ENCODE peak calls at places on chromosomes 3 and 15, in five cellular contexts. One of them, this sample, is unnamed.
A peak's percentile ranks its signal among the peaks of the same experiment; 100 is the strongest.

GRCh38 chr3:150232992-150233451 is 175.1 kb upstream of the TSC22D2 start:
- DNase-seq in fibroblast of the aortic adventitia: peak; percentile 91
- DNase-seq in osteocyte: no peak
- DNase-seq in IMR-90: peak; percentile 35
- DNase-seq in activated gamma-delta T cell treated with anti-CD3 and anti-CD28 coated beads, Interleukin-2, amount 50 U/mL, for 16 hours: no peak
- DNase-seq in this sample: no peak

GRCh38 chr3:113533534-113533892 is 1.2 kb downstream of the SIDT1 start:
- DNase-seq in activated gamma-delta T cell treated with anti-CD3 and anti-CD28 coated beads, Interleukin-2, amount 50 U/mL, for 16 hours: peak; percentile 22
- DNase-seq in fibroblast of the aortic adventitia: no peak
- DNase-seq in osteocyte: no peak
- DNase-seq in IMR-90: no peak
- DNase-seq in this sample: no peak

GRCh38 chr3:10192953-10193691 is 28.4 kb downstream of the IRAK2 start:
- DNase-seq in IMR-90: peak; percentile 96
- DNase-seq in activated gamma-delta T cell treated with anti-CD3 and anti-CD28 coated beads, Interleukin-2, amount 50 U/mL, for 16 hours: no peak
- DNase-seq in osteocyte: no peak
- DNase-seq in fibroblast of the aortic adventitia: peak; percentile 75
- DNase-seq in this sample: no peak

GRCh38 chr3:129100274-129100673 is 21.3 kb downstream of the RAB43 start:
- DNase-seq in osteocyte: no peak
- DNase-seq in activated gamma-delta T cell treated with anti-CD3 and anti-CD28 coated beads, Interleukin-2, amount 50 U/mL, for 16 hours: no peak
- DNase-seq in fibroblast of the aortic adventitia: no peak
- DNase-seq in IMR-90: no peak
- DNase-seq in this sample: no peak

GRCh38 chr15:100879046-100879445 is 585 bp upstream of the ALDH1A3 start:
- DNase-seq in fibroblast of the aortic adventitia: no peak
- DNase-seq in activated gamma-delta T cell treated with anti-CD3 and anti-CD28 coated beads, Interleukin-2, amount 50 U/mL, for 16 hours: no peak
- DNase-seq in IMR-90: no peak
- DNase-seq in osteocyte: no peak
- DNase-seq in this sample: no peak

GRCh38 chr3:11588755-11589154 is 55.0 kb downstream of the VGLL4 start:
- DNase-seq in fibroblast of the aortic adventitia: no peak
- DNase-seq in IMR-90: no peak
- DNase-seq in activated gamma-delta T cell treated with anti-CD3 and anti-CD28 coated beads, Interleukin-2, amount 50 U/mL, for 16 hours: no peak
- DNase-seq in osteocyte: no peak
- DNase-seq in this sample: no peak

GRCh38 chr3:155026999-155027591 is 53.0 kb upstream of the MME start:
- DNase-seq in activated gamma-delta T cell treated with anti-CD3 and anti-CD28 coated beads, Interleukin-2, amount 50 U/mL, for 16 hours: no peak
- DNase-seq in osteocyte: no peak
- DNase-seq in IMR-90: peak; percentile 39
- DNase-seq in fibroblast of the aortic adventitia: peak; percentile 96
- DNase-seq in this sample: no peak

GRCh38 chr15:99365232-99365631 is 114.0 kb downstream of the LRRC28 start:
- DNase-seq in fibroblast of the aortic adventitia: no peak
- DNase-seq in osteocyte: no peak
- DNase-seq in IMR-90: no peak
- DNase-seq in activated gamma-delta T cell treated with anti-CD3 and anti-CD28 coated beads, Interleukin-2, amount 50 U/mL, for 16 hours: no peak
- DNase-seq in this sample: no peak

GRCh38 chr15:37137221-37137620 is 36.9 kb upstream of the MEIS2 start:
- DNase-seq in IMR-90: peak; percentile 28
- DNase-seq in osteocyte: no peak
- DNase-seq in activated gamma-delta T cell treated with anti-CD3 and anti-CD28 coated beads, Interleukin-2, amount 50 U/mL, for 16 hours: no peak
- DNase-seq in fibroblast of the aortic adventitia: peak; percentile 24
- DNase-seq in this sample: no peak

GRCh38 chr3:126464494-126464893 is 11.2 kb downstream of the ZXDC start:
- DNase-seq in osteocyte: no peak
- DNase-seq in fibroblast of the aortic adventitia: no peak
- DNase-seq in IMR-90: no peak
- DNase-seq in activated gamma-delta T cell treated with anti-CD3 and anti-CD28 coated beads, Interleukin-2, amount 50 U/mL, for 16 hours: no peak
- DNase-seq in this sample: no peak

GRCh38 chr3:11145888-11146287 is 8.4 kb upstream of the HRH1 start:
- DNase-seq in fibroblast of the aortic adventitia: peak; percentile 90
- DNase-seq in IMR-90: peak; percentile 95
- DNase-seq in activated gamma-delta T cell treated with anti-CD3 and anti-CD28 coated beads, Interleukin-2, amount 50 U/mL, for 16 hours: no peak
- DNase-seq in osteocyte: no peak
- DNase-seq in this sample: no peak

GRCh38 chr3:45560270-45561020 is 34.1 kb upstream of the LIMD1 start:
- DNase-seq in IMR-90: peak; percentile 42
- DNase-seq in activated gamma-delta T cell treated with anti-CD3 and anti-CD28 coated beads, Interleukin-2, amount 50 U/mL, for 16 hours: no peak
- DNase-seq in osteocyte: no peak
- DNase-seq in fibroblast of the aortic adventitia: peak; percentile 82
- DNase-seq in this sample: no peak

GRCh38 chr3:151766454-151766853 is 32.7 kb downstream of the AADACL2 start:
- DNase-seq in IMR-90: peak; percentile 22
- DNase-seq in osteocyte: no peak
- DNase-seq in activated gamma-delta T cell treated with anti-CD3 and anti-CD28 coated beads, Interleukin-2, amount 50 U/mL, for 16 hours: no peak
- DNase-seq in fibroblast of the aortic adventitia: peak; percentile 67
- DNase-seq in this sample: no peak

GRCh38 chr3:125245521-125245920 is 33.0 kb upstream of the SLC12A8 start:
- DNase-seq in activated gamma-delta T cell treated with anti-CD3 and anti-CD28 coated beads, Interleukin-2, amount 50 U/mL, for 16 hours: no peak
- DNase-seq in fibroblast of the aortic adventitia: no peak
- DNase-seq in osteocyte: no peak
- DNase-seq in IMR-90: peak; percentile 83
- DNase-seq in this sample: no peak

GRCh38 chr3:137062250-137062649 is 104.5 kb downstream of the IL20RB start:
- DNase-seq in osteocyte: no peak
- DNase-seq in fibroblast of the aortic adventitia: no peak
- DNase-seq in activated gamma-delta T cell treated with anti-CD3 and anti-CD28 coated beads, Interleukin-2, amount 50 U/mL, for 16 hours: no peak
- DNase-seq in IMR-90: no peak
- DNase-seq in this sample: no peak

GRCh38 chr15:34708422-34708821 is 46.4 kb downstream of the GJD2 start:
- DNase-seq in activated gamma-delta T cell treated with anti-CD3 and anti-CD28 coated beads, Interleukin-2, amount 50 U/mL, for 16 hours: no peak
- DNase-seq in IMR-90: peak; percentile 66
- DNase-seq in fibroblast of the aortic adventitia: peak; percentile 58
- DNase-seq in osteocyte: no peak
- DNase-seq in this sample: peak; percentile 15

GRCh38 chr3:46982581-46982980 is 3.1 kb downstream of the NBEAL2 start:
- DNase-seq in osteocyte: no peak
- DNase-seq in activated gamma-delta T cell treated with anti-CD3 and anti-CD28 coated beads, Interleukin-2, amount 50 U/mL, for 16 hours: no peak
- DNase-seq in IMR-90: no peak
- DNase-seq in fibroblast of the aortic adventitia: no peak
- DNase-seq in this sample: no peak

GRCh38 chr15:40787344-40787841 is 17.6 kb downstream of the C15orf62 start:
- DNase-seq in fibroblast of the aortic adventitia: peak; percentile 71
- DNase-seq in osteocyte: no peak
- DNase-seq in activated gamma-delta T cell treated with anti-CD3 and anti-CD28 coated beads, Interleukin-2, amount 50 U/mL, for 16 hours: no peak
- DNase-seq in IMR-90: peak; percentile 62
- DNase-seq in this sample: peak; percentile 93

GRCh38 chr3:118466795-118467330 is 567.8 kb downstream of the IGSF11 start:
- DNase-seq in osteocyte: no peak
- DNase-seq in activated gamma-delta T cell treated with anti-CD3 and anti-CD28 coated beads, Interleukin-2, amount 50 U/mL, for 16 hours: no peak
- DNase-seq in IMR-90: no peak
- DNase-seq in fibroblast of the aortic adventitia: no peak
- DNase-seq in this sample: no peak

GRCh38 chr15:70508561-70509281 is 254.6 kb downstream of the UACA start:
- DNase-seq in IMR-90: peak; percentile 88
- DNase-seq in osteocyte: no peak
- DNase-seq in fibroblast of the aortic adventitia: peak; percentile 89
- DNase-seq in activated gamma-delta T cell treated with anti-CD3 and anti-CD28 coated beads, Interleukin-2, amount 50 U/mL, for 16 hours: no peak
- DNase-seq in this sample: no peak

GRCh38 chr15:83323296-83323711 is 38.8 kb upstream of the BNC1 start:
- DNase-seq in activated gamma-delta T cell treated with anti-CD3 and anti-CD28 coated beads, Interleukin-2, amount 50 U/mL, for 16 hours: no peak
- DNase-seq in fibroblast of the aortic adventitia: peak; percentile 75
- DNase-seq in IMR-90: peak; percentile 98
- DNase-seq in osteocyte: no peak
- DNase-seq in this sample: no peak

GRCh38 chr15:63999177-63999576 is 47.1 kb downstream of the DAPK2 start:
- DNase-seq in osteocyte: no peak
- DNase-seq in fibroblast of the aortic adventitia: no peak
- DNase-seq in activated gamma-delta T cell treated with anti-CD3 and anti-CD28 coated beads, Interleukin-2, amount 50 U/mL, for 16 hours: no peak
- DNase-seq in IMR-90: no peak
- DNase-seq in this sample: no peak

GRCh38 chr15:54208786-54209185 is 230.5 kb downstream of the UNC13C start:
- DNase-seq in IMR-90: no peak
- DNase-seq in activated gamma-delta T cell treated with anti-CD3 and anti-CD28 coated beads, Interleukin-2, amount 50 U/mL, for 16 hours: no peak
- DNase-seq in osteocyte: no peak
- DNase-seq in fibroblast of the aortic adventitia: no peak
- DNase-seq in this sample: no peak

GRCh38 chr15:43239732-43240491 is 19.1 kb upstream of the EPB42 start:
- DNase-seq in fibroblast of the aortic adventitia: peak; percentile 13
- DNase-seq in IMR-90: no peak
- DNase-seq in osteocyte: no peak
- DNase-seq in activated gamma-delta T cell treated with anti-CD3 and anti-CD28 coated beads, Interleukin-2, amount 50 U/mL, for 16 hours: no peak
- DNase-seq in this sample: no peak

GRCh38 chr15:96171842-96172241 is 158.7 kb upstream of the NR2F2 start:
- DNase-seq in osteocyte: no peak
- DNase-seq in fibroblast of the aortic adventitia: no peak
- DNase-seq in IMR-90: peak; percentile 19
- DNase-seq in activated gamma-delta T cell treated with anti-CD3 and anti-CD28 coated beads, Interleukin-2, amount 50 U/mL, for 16 hours: no peak
- DNase-seq in this sample: no peak

GRCh38 chr3:125110016-125110875 is 54.4 kb upstream of the HEG1 start:
- DNase-seq in osteocyte: peak; percentile 59
- DNase-seq in IMR-90: peak; percentile 98
- DNase-seq in fibroblast of the aortic adventitia: peak; percentile 97
- DNase-seq in activated gamma-delta T cell treated with anti-CD3 and anti-CD28 coated beads, Interleukin-2, amount 50 U/mL, for 16 hours: no peak
- DNase-seq in this sample: no peak

GRCh38 chr3:112587336-112587735 is 25.5 kb downstream of the SLC35A5 start:
- DNase-seq in IMR-90: no peak
- DNase-seq in activated gamma-delta T cell treated with anti-CD3 and anti-CD28 coated beads, Interleukin-2, amount 50 U/mL, for 16 hours: no peak
- DNase-seq in fibroblast of the aortic adventitia: no peak
- DNase-seq in osteocyte: no peak
- DNase-seq in this sample: no peak

GRCh38 chr3:53269888-53270880 is 14.4 kb upstream of the TKT start:
- DNase-seq in activated gamma-delta T cell treated with anti-CD3 and anti-CD28 coated beads, Interleukin-2, amount 50 U/mL, for 16 hours: no peak
- DNase-seq in fibroblast of the aortic adventitia: peak; percentile 100
- DNase-seq in IMR-90: peak; percentile 98
- DNase-seq in osteocyte: peak; percentile 95
- DNase-seq in this sample: peak; percentile 19

GRCh38 chr3:133540896-133541674 is 32.4 kb upstream of the CDV3 start:
- DNase-seq in IMR-90: peak; percentile 76
- DNase-seq in osteocyte: no peak
- DNase-seq in activated gamma-delta T cell treated with anti-CD3 and anti-CD28 coated beads, Interleukin-2, amount 50 U/mL, for 16 hours: no peak
- DNase-seq in fibroblast of the aortic adventitia: peak; percentile 56
- DNase-seq in this sample: no peak

GRCh38 chr15:71125831-71126453 is 10.7 kb downstream of the THSD4 start:
- DNase-seq in fibroblast of the aortic adventitia: peak; percentile 42
- DNase-seq in IMR-90: peak; percentile 29
- DNase-seq in activated gamma-delta T cell treated with anti-CD3 and anti-CD28 coated beads, Interleukin-2, amount 50 U/mL, for 16 hours: no peak
- DNase-seq in osteocyte: no peak
- DNase-seq in this sample: no peak

GRCh38 chr3:11136871-11137626 is 17.2 kb upstream of the HRH1 start:
- DNase-seq in activated gamma-delta T cell treated with anti-CD3 and anti-CD28 coated beads, Interleukin-2, amount 50 U/mL, for 16 hours: no peak
- DNase-seq in osteocyte: no peak
- DNase-seq in fibroblast of the aortic adventitia: peak; percentile 100
- DNase-seq in IMR-90: peak; percentile 100
- DNase-seq in this sample: no peak

GRCh38 chr3:71066849-71067261 is 516.7 kb downstream of the FOXP1 start:
- DNase-seq in IMR-90: peak; percentile 65
- DNase-seq in osteocyte: no peak
- DNase-seq in fibroblast of the aortic adventitia: peak; percentile 71
- DNase-seq in activated gamma-delta T cell treated with anti-CD3 and anti-CD28 coated beads, Interleukin-2, amount 50 U/mL, for 16 hours: peak; percentile 38
- DNase-seq in this sample: peak; percentile 29

GRCh38 chr3:81749285-81749684 is 12.2 kb downstream of the GBE1 start:
- DNase-seq in activated gamma-delta T cell treated with anti-CD3 and anti-CD28 coated beads, Interleukin-2, amount 50 U/mL, for 16 hours: no peak
- DNase-seq in osteocyte: no peak
- DNase-seq in IMR-90: peak; percentile 36
- DNase-seq in fibroblast of the aortic adventitia: peak; percentile 44
- DNase-seq in this sample: no peak

GRCh38 chr3:149555941-149556340 is 81.4 kb downstream of the TM4SF4 start:
- DNase-seq in activated gamma-delta T cell treated with anti-CD3 and anti-CD28 coated beads, Interleukin-2, amount 50 U/mL, for 16 hours: no peak
- DNase-seq in fibroblast of the aortic adventitia: peak; percentile 84
- DNase-seq in osteocyte: no peak
- DNase-seq in IMR-90: no peak
- DNase-seq in this sample: no peak

GRCh38 chr15:89496155-89497098 is at the start of gene RHCG:
- DNase-seq in osteocyte: no peak
- DNase-seq in fibroblast of the aortic adventitia: peak; percentile 25
- DNase-seq in activated gamma-delta T cell treated with anti-CD3 and anti-CD28 coated beads, Interleukin-2, amount 50 U/mL, for 16 hours: no peak
- DNase-seq in IMR-90: peak; percentile 24
- DNase-seq in this sample: no peak

GRCh38 chr3:4977889-4978258 is 1.4 kb upstream of the BHLHE40 start:
- DNase-seq in osteocyte: no peak
- DNase-seq in IMR-90: no peak
- DNase-seq in activated gamma-delta T cell treated with anti-CD3 and anti-CD28 coated beads, Interleukin-2, amount 50 U/mL, for 16 hours: no peak
- DNase-seq in fibroblast of the aortic adventitia: no peak
- DNase-seq in this sample: no peak

GRCh38 chr15:43209059-43209824 is 11.6 kb downstream of the EPB42 start:
- DNase-seq in activated gamma-delta T cell treated with anti-CD3 and anti-CD28 coated beads, Interleukin-2, amount 50 U/mL, for 16 hours: no peak
- DNase-seq in osteocyte: peak; percentile 83
- DNase-seq in IMR-90: no peak
- DNase-seq in fibroblast of the aortic adventitia: no peak
- DNase-seq in this sample: no peak

GRCh38 chr3:36494461-36495109 is 114.3 kb downstream of the STAC start:
- DNase-seq in IMR-90: peak; percentile 12
- DNase-seq in activated gamma-delta T cell treated with anti-CD3 and anti-CD28 coated beads, Interleukin-2, amount 50 U/mL, for 16 hours: no peak
- DNase-seq in fibroblast of the aortic adventitia: peak; percentile 94
- DNase-seq in osteocyte: no peak
- DNase-seq in this sample: no peak

GRCh38 chr3:157785071-157785826 is 282.0 kb upstream of the VEPH1 start:
- DNase-seq in fibroblast of the aortic adventitia: peak; percentile 89
- DNase-seq in IMR-90: peak; percentile 94
- DNase-seq in osteocyte: no peak
- DNase-seq in activated gamma-delta T cell treated with anti-CD3 and anti-CD28 coated beads, Interleukin-2, amount 50 U/mL, for 16 hours: no peak
- DNase-seq in this sample: no peak